ENCODE peak calls at places on chromosomes 3 and 15, in six cellular contexts. N is kidney glomerular epithelial cell, O is kidney, S is GM06990, Q is T-helper 2 cell, Z is T-cell. L is an unnamed sample.

GRCh38 chr3:107315136-107315535 is 62.1 kb upstream of the CCDC54 start:
- DNase-seq in N (no peak), O (no peak), S (no peak), Q (no peak), Z (no peak), L (no peak)

GRCh38 chr3:127486337-127486944 is 104.1 kb downstream of the TPRA1 start:
- DNase-seq in N (no peak), O (no peak), S (no peak), Q (no peak), Z (no peak), L (no peak)

GRCh38 chr3:170642882-170643601 is 57.2 kb upstream of the SLC7A14 start:
- DNase-seq in N (no peak), O (no peak), S (no peak), Q (no peak), Z (no peak), L (no peak)

GRCh38 chr3:118806423-118806822 is 228.2 kb downstream of the IGSF11 start:
- DNase-seq in N (no peak), O (no peak), S (no peak), Q (no peak), Z (no peak), L (no peak)

GRCh38 chr3:52841211-52841980 is 6.6 kb upstream of the MUSTN1 start:
- DNase-seq in N (no peak), O (peak; percentile 26), S (no peak), Q (no peak), Z (no peak), L (no peak)

GRCh38 chr15:72106068-72106467 is 11.9 kb downstream of the MYO9A start:
- DNase-seq in N (no peak), O (no peak), S (no peak), Q (no peak), Z (no peak), L (no peak)

GRCh38 chr3:142027295-142027694 is 122.0 kb downstream of the TFDP2 start:
- DNase-seq in N (no peak), O (no peak), S (no peak), Q (no peak), Z (no peak), L (no peak)

GRCh38 chr3:56323986-56324420 is 144.3 kb downstream of the ERC2 start:
- DNase-seq in N (peak; percentile 66), O (no peak), S (no peak), Q (no peak), Z (no peak), L (no peak)

GRCh38 chr15:80154336-80154735 is 1.5 kb downstream of the FAH start:
- DNase-seq in N (no peak), O (no peak), S (no peak), Q (no peak), Z (no peak), L (no peak)

GRCh38 chr3:115693868-115694267 is 70.6 kb downstream of the GAP43 start:
- DNase-seq in N (no peak), O (no peak), S (no peak), Q (no peak), Z (no peak), L (no peak)

GRCh38 chr3:45236964-45237363 is 10.9 kb upstream of the TMEM158 start:
- DNase-seq in N (no peak), O (no peak), S (no peak), Q (no peak), Z (no peak), L (no peak)

GRCh38 chr3:155153242-155154186 is 73.4 kb downstream of the MME start:
- DNase-seq in N (no peak), O (no peak), S (no peak), Q (no peak), Z (no peak), L (no peak)

GRCh38 chr3:30471076-30471475 is 135.3 kb upstream of the TGFBR2 start:
- DNase-seq in N (no peak), O (no peak), S (no peak), Q (no peak), Z (no peak), L (no peak)

GRCh38 chr3:106566277-106566676 is 697.5 kb upstream of the CBLB start:
- DNase-seq in N (no peak), O (no peak), S (peak; percentile 50), Q (no peak), Z (no peak), L (no peak)

GRCh38 chr15:93070136-93070535 is 18.9 kb downstream of the RGMA start:
- DNase-seq in N (no peak), O (no peak), S (no peak), Q (no peak), Z (no peak), L (no peak)

GRCh38 chr3:17432237-17432636 is 310.2 kb downstream of the TBC1D5 start:
- DNase-seq in N (no peak), O (no peak), S (no peak), Q (no peak), Z (no peak), L (no peak)

GRCh38 chr3:194768586-194768985 is 82.9 kb downstream of the FAM43A start:
- DNase-seq in N (no peak), O (no peak), S (no peak), Q (no peak), Z (no peak), L (no peak)

GRCh38 chr15:80171787-80172186 is 19.0 kb downstream of the FAH start:
- DNase-seq in N (no peak), O (no peak), S (no peak), Q (no peak), Z (no peak), L (no peak)

GRCh38 chr3:156687023-156687422 is 12.6 kb downstream of the TIPARP start:
- DNase-seq in N (no peak), O (no peak), S (no peak), Q (no peak), Z (no peak), L (no peak)

GRCh38 chr3:139353920-139354556 is 10.2 kb downstream of the MRPS22 start:
- DNase-seq in N (peak; percentile 31), O (no peak), S (no peak), Q (no peak), Z (no peak), L (peak; percentile 10)

GRCh38 chr3:170532573-170532972 is 53.3 kb downstream of the SLC7A14 start:
- DNase-seq in N (no peak), O (no peak), S (no peak), Q (no peak), Z (no peak), L (no peak)

GRCh38 chr15:90839187-90840071 is 29.0 kb upstream of the FURIN start:
- DNase-seq in N (no peak), O (no peak), S (peak; percentile 55), Q (no peak), Z (no peak), L (no peak)

L was measured in brain pericyte.